ENCODE peak calls at places on chromosomes 3 and 15, in ten cellular contexts. Y, P, A, F, H, I, T, K, W and R are unnamed samples.
A peak's percentile ranks its signal among the peaks of the same experiment; 100 is the strongest.

GRCh38 chr3:38084019-38084968 is 45.3 kb downstream of the DLEC1 start:
- DNase-seq in Y (no peak), P (no peak), A (peak; percentile 55), F (no peak), H (no peak), I (no peak), T (no peak), K (no peak), W (peak; percentile 67), R (no peak)

GRCh38 chr15:81277851-81278250 is 46.1 kb downstream of the STARD5 start:
- DNase-seq in Y (no peak), P (no peak), A (no peak), F (no peak), H (no peak), I (no peak), T (no peak), K (no peak), W (no peak), R (no peak)

GRCh38 chr3:132283440-132283839 is 33.8 kb upstream of the ACP3 start:
- DNase-seq in Y (no peak), P (no peak), A (no peak), F (no peak), H (no peak), I (no peak), T (no peak), K (no peak), W (peak; percentile 28), R (no peak)

GRCh38 chr3:118587037-118587741 is 447.5 kb downstream of the IGSF11 start:
- DNase-seq in Y (no peak), P (no peak), A (no peak), F (no peak), H (no peak), I (no peak), T (no peak), K (no peak), W (no peak), R (no peak)

GRCh38 chr3:112640333-112640863 is 545 bp downstream of the CCDC80 start:
- DNase-seq in Y (no peak), P (no peak), A (peak; percentile 46), F (peak; percentile 59), H (no peak), I (peak; percentile 75), T (no peak), K (no peak), W (peak; percentile 93), R (no peak)

GRCh38 chr3:119331661-119332060 is 37.5 kb downstream of the ARHGAP31 start:
- DNase-seq in Y (no peak), P (no peak), A (no peak), F (no peak), H (no peak), I (no peak), T (no peak), K (no peak), W (peak; percentile 79), R (no peak)

GRCh38 chr15:39461536-39462140 is 119.2 kb upstream of the THBS1 start:
- DNase-seq in Y (no peak), P (no peak), A (no peak), F (peak; percentile 45), H (no peak), I (peak; percentile 82), T (no peak), K (peak; percentile 71), W (peak; percentile 57), R (no peak)

GRCh38 chr15:38176155-38176554 is 76.5 kb upstream of the SPRED1 start:
- DNase-seq in Y (no peak), P (no peak), A (no peak), F (no peak), H (no peak), I (no peak), T (no peak), K (no peak), W (peak; percentile 83), R (no peak)

GRCh38 chr3:108608750-108609149 is 19.2 kb downstream of the DZIP3 start:
- DNase-seq in Y (no peak), P (no peak), A (no peak), F (no peak), H (no peak), I (no peak), T (no peak), K (no peak), W (no peak), R (no peak)

GRCh38 chr3:68089572-68089991 is 435.2 kb upstream of the SUCLG2 start:
- DNase-seq in Y (no peak), P (no peak), A (no peak), F (no peak), H (no peak), I (no peak), T (no peak), K (no peak), W (no peak), R (no peak)

GRCh38 chr3:102972350-102972749 is 537.5 kb downstream of the ZPLD1 start:
- DNase-seq in Y (no peak), P (no peak), A (no peak), F (no peak), H (no peak), I (peak; percentile 64), T (no peak), K (no peak), W (no peak), R (no peak)
- H3K27ac ChIP-seq in Y (no peak overlapping the region), P (no peak overlapping the region), A (no peak overlapping the region), F (no peak overlapping the region), H (no peak overlapping the region), I (peak overlapping the region; percentile 55), T (no peak overlapping the region), K (no peak overlapping the region), W (no peak overlapping the region), R (no peak overlapping the region)

DNA sequence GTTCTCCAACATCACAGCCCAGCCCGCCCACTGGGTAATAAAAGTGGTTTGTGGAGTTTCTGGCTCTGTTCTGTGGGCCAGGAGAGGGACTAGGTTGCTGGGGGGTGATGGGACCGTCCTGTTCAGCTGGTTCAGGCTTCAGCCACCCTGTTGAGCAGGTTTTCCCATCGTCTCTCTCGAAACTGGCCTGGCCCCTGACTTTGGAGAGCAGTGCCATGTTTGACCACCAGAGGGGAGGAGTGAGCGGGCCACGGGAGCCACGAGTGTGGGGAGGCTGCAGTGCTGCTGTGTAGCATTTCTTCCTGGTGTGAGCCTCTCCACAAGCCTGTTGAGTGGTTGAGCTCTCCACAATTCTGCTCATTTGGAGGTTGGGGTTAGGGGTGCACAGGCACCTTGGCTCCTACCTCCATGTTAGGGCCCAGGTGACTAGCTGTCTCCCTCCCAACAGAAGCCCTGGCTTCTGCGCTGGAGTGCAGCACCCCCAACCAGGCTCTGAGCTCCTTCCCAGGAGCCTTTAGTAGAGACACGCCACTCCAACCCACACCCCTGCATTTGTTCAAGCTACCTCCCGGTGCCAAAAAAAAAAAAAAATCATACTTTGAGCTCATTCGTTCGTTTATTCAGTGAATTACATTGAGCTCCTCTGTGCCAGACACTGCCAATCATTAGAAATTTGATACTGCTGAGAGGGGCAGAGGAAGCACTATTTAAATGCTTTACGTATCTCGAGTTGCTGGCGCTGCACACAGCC is 13.9 kb downstream of the SPINT1 start:
- DNase-seq in Y (no peak), P (peak; percentile 57), A (peak; percentile 88), F (peak; percentile 57), H (no peak), I (peak; percentile 85), T (peak; percentile 89), K (peak; percentile 81), W (peak; percentile 80), R (no peak)
- H3K27ac ChIP-seq in Y (peak overlapping the region; percentile 29), P (no peak overlapping the region), A (peak overlapping the region; percentile 76), F (no peak overlapping the region), H (peak overlapping the region; percentile 52), I (no peak overlapping the region), T (no peak overlapping the region), K (no peak overlapping the region), W (no peak overlapping the region), R (no peak overlapping the region)

DNA sequence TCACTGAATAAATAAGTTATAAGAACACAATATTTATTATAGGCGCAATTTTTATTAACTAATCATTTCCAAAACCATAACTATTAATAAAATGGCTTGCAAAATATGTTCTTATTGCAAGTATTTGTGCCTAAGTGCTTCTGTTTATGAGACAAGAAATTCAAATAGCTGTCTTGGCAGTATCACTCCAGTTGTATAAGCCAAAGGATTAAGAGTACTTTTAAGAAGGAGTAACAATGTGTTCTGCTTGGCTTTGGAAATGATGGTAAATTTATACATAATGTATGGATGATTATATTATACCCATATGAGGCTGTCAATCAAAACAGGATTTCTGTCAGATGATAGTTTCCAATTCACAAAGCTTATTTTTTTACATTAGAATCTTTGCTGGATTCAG is 29.8 kb upstream of the ZNF280D start:
- DNase-seq in Y (no peak), P (no peak), A (no peak), F (no peak), H (no peak), I (no peak), T (no peak), K (no peak), W (no peak), R (no peak)
- H3K27ac ChIP-seq in Y (no peak overlapping the region), P (no peak overlapping the region), A (no peak overlapping the region), F (no peak overlapping the region), H (no peak overlapping the region), I (no peak overlapping the region), T (peak overlapping the region; percentile 65), K (no peak overlapping the region), W (no peak overlapping the region), R (no peak overlapping the region)

GRCh38 chr3:170426240-170426797 is 7.7 kb downstream of the CLDN11 start:
- DNase-seq in Y (no peak), P (no peak), A (no peak), F (no peak), H (no peak), I (no peak), T (no peak), K (no peak), W (no peak), R (no peak)

GRCh38 chr3:170428095-170428494 is 9.4 kb downstream of the CLDN11 start:
- DNase-seq in Y (no peak), P (no peak), A (no peak), F (no peak), H (no peak), I (no peak), T (no peak), K (no peak), W (no peak), R (no peak)

GRCh38 chr3:170423001-170423615 is 4.4 kb downstream of the CLDN11 start:
- DNase-seq in Y (no peak), P (no peak), A (no peak), F (no peak), H (no peak), I (no peak), T (no peak), K (no peak), W (no peak), R (no peak)

GRCh38 chr3:170424879-170425278 is 6.2 kb downstream of the CLDN11 start:
- DNase-seq in Y (no peak), P (no peak), A (no peak), F (no peak), H (no peak), I (no peak), T (no peak), K (no peak), W (no peak), R (no peak)

DNA sequence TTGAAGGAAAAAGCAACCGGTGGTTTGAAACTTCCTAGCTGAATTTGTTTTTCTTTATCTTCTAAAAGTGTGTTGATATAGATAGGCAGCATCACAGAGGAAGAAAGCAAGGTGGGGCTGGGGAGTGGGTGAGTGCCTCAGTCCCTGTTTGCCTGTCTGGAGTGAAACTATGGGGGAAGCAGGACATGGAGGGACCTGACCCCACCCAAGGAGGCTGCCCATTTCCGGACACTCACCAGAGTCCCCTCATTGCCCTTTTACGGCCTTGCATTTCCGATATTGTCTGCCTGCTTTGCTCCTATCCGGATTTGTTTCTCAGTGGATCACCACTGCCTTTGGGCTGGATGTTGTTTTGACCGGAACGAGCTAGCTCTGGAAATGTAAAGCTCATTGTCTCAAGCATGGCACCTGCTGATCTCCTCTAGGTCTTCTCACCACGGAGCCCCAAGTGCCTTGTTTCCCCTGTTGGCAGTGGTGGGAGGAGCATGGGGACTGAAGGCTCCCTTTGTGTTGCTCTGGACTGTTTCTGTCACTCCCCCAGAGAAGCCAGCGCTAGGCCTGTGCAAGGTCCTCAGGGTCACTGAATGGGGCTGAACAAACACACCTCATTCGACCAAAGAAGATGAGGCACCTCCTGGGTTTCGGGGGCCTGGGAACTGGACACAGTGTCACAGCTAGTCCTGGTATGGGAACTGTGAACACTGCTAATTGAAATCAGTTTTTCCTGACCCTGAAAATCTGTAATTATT is 7.0 kb downstream of the CLDN11 start:
- DNase-seq in Y (no peak), P (peak; percentile 88), A (no peak), F (no peak), H (no peak), I (no peak), T (no peak), K (no peak), W (no peak), R (no peak)
- H3K27ac ChIP-seq in Y (no peak overlapping the region), P (peak overlapping the region; percentile 80), A (no peak overlapping the region), F (no peak overlapping the region), H (no peak overlapping the region), I (no peak overlapping the region), T (no peak overlapping the region), K (no peak overlapping the region), W (no peak overlapping the region), R (no peak overlapping the region)